ENCODE peak calls at places on chromosomes 11 and 22, in eight cellular contexts. S is right atrium auricular region; Z is CD8-positive, alpha-beta T cell; T is EL; I is IMR-90; K is fibroblast of pulmonary artery; C is amygdala; U is ACHN. M is an unnamed sample.

GRCh38 chr11:129283141-129283540 is 91.0 kb upstream of the ARHGAP32 start:
- DNase-seq in S (no peak), Z (no peak), T (no peak), I (no peak), K (no peak), C (no peak), U (no peak), M (no peak)

GRCh38 chr11:123454060-123454651 is 24.1 kb downstream of the GRAMD1B start:
- DNase-seq in S (no peak), Z (no peak), T (peak), I (peak), K (peak), C (no peak), U (no peak), M (no peak)

GRCh38 chr22:43923191-43923590 is 414 bp upstream of the PNPLA3 start:
- DNase-seq in S (no peak), Z (no peak), T (peak), I (no peak), K (no peak), C (no peak), U (peak), M (peak)

GRCh38 chr22:46942816-46943783 is 180.7 kb downstream of the TBC1D22A start:
- DNase-seq in S (peak), Z (no peak), T (no peak), I (no peak), K (no peak), C (no peak), U (no peak), M (no peak)

GRCh38 chr11:11400635-11401232 is 47.7 kb upstream of the CSNK2A3 start:
- DNase-seq in S (no peak), Z (no peak), T (peak), I (no peak), K (no peak), C (no peak), U (no peak), M (no peak)

GRCh38 chr11:63614136-63614664 is at the start of gene PLAAT3:
- DNase-seq in S (peak), Z (peak), T (peak), I (no peak), K (peak), C (peak), U (peak), M (peak)

GRCh38 chr11:60222141-60222540 is 20.8 kb downstream of the MS4A4E start:
- DNase-seq in S (no peak), Z (no peak), T (no peak), I (no peak), K (no peak), C (no peak), U (no peak), M (no peak)

GRCh38 chr11:68615657-68616056 is 68.7 kb upstream of the GAL start:
- DNase-seq in S (no peak), Z (no peak), T (no peak), I (no peak), K (no peak), C (no peak), U (no peak), M (no peak)

M was measured in CD8-positive, alpha-beta memory T cell.